ENCODE peak calls at places on chromosomes 16 and 17, in seven cellular contexts. P, W, F, B, Y, I and H are unnamed samples.

GRCh38 chr16:79601092-79601977 is 798 bp upstream of the MAF start:
- DNase-seq in Y (no peak), P (peak), W (peak), I (peak), B (peak), F (peak), H (peak)

GRCh38 chr16:67645397-67646121 is 615 bp downstream of the CARMIL2 start:
- DNase-seq in B (no peak), Y (no peak), W (no peak), I (no peak), F (no peak), P (no peak), H (no peak)

GRCh38 chr17:36124879-36125824 is 21.5 kb downstream of the CCL4 start:
- DNase-seq in Y (no peak), F (no peak), W (no peak), B (no peak), I (no peak), P (no peak), H (no peak)

GRCh38 chr16:14003119-14003570 is 68.0 kb upstream of the MRTFB start:
- DNase-seq in I (peak), Y (no peak), P (no peak), W (peak), F (peak), B (peak), H (peak)

GRCh38 chr17:74410001-74410443 is 21.9 kb upstream of the GPRC5C start:
- DNase-seq in Y (no peak), B (no peak), I (no peak), W (no peak), P (no peak), F (no peak), H (no peak)

GRCh38 chr16:50516890-50517289 is 31.3 kb upstream of the NKD1 start:
- DNase-seq in P (no peak), Y (no peak), F (no peak), W (no peak), B (no peak), I (no peak), H (no peak)

GRCh38 chr16:58582133-58582532 is 47.5 kb downstream of the CNOT1 start:
- DNase-seq in F (no peak), Y (no peak), W (no peak), P (no peak), B (no peak), I (no peak), H (no peak)

GRCh38 chr17:35094902-35095301 is 24.8 kb downstream of the RAD51D start:
- DNase-seq in Y (peak), P (no peak), F (no peak), B (no peak), W (no peak), I (no peak), H (no peak)

GRCh38 chr17:63082273-63082861 is 116.3 kb downstream of the TANC2 start:
- DNase-seq in F (no peak), W (no peak), B (no peak), I (no peak), Y (no peak), P (no peak), H (no peak)

GRCh38 chr16:88951501-88951900 is 25.5 kb downstream of the CBFA2T3 start:
- DNase-seq in B (no peak), W (no peak), I (no peak), P (no peak), F (no peak), Y (no peak), H (no peak)

GRCh38 chr16:62638964-62639861 is 603.0 kb upstream of the CDH8 start:
- DNase-seq in W (no peak), P (no peak), F (no peak), I (no peak), Y (no peak), B (no peak), H (no peak)

GRCh38 chr16:80948886-80949502 is 57.7 kb downstream of the CMC2 start:
- DNase-seq in F (peak), W (peak), I (no peak), P (no peak), Y (no peak), B (no peak), H (peak)

GRCh38 chr17:61605692-61606091 is 14.7 kb upstream of the NACA2 start:
- DNase-seq in W (no peak), P (no peak), Y (no peak), F (no peak), B (no peak), I (no peak), H (no peak)

GRCh38 chr17:77372444-77373297 is 231.9 kb downstream of the SEC14L1 start:
- DNase-seq in P (peak), Y (no peak), F (peak), B (peak), I (peak), W (peak), H (peak)

GRCh38 chr16:56932588-56933265 is 785 bp downstream of the HERPUD1 start:
- DNase-seq in I (peak), P (no peak), Y (no peak), F (peak), B (peak), W (peak), H (peak)

GRCh38 chr17:26809033-26809432 is 484.9 kb upstream of the WSB1 start:
- DNase-seq in F (no peak), W (no peak), Y (peak), P (no peak), I (no peak), B (no peak), H (no peak)

GRCh38 chr17:20187049-20187448 is 177.9 kb downstream of the SPECC1 start:
- DNase-seq in W (no peak), B (no peak), Y (no peak), I (no peak), F (no peak), P (no peak), H (no peak)

GRCh38 chr17:79840204-79840988 is 1.2 kb upstream of the CBX4 start:
- DNase-seq in F (peak), I (peak), P (no peak), Y (no peak), B (peak), W (peak), H (peak)

GRCh38 chr17:40121191-40121885 is 433 bp upstream of the MSL1 start:
- DNase-seq in F (peak), Y (no peak), W (peak), I (peak), P (no peak), B (no peak), H (peak)

GRCh38 chr17:7685533-7686220 is 1.6 kb downstream of the TP53 start:
- DNase-seq in B (peak), F (peak), I (peak), Y (peak), P (peak), W (peak), H (peak)

GRCh38 chr17:1315891-1316403 is 36.5 kb downstream of the TRARG1 start:
- DNase-seq in B (no peak), I (no peak), W (peak), Y (no peak), F (no peak), P (no peak), H (no peak)

GRCh38 chr16:1460602-1461138 is 14.2 kb downstream of the CLCN7 start:
- DNase-seq in B (no peak), P (no peak), W (no peak), I (no peak), F (no peak), Y (no peak), H (no peak)